ENCODE peak calls at places on chromosome 19, in nine cellular contexts. C is ELR; H is effector memory CD4-positive, alpha-beta T cell; E is right atrium auricular region; R is ELF-1; K is neuronal stem cell; F is T-cell; Q is GM23248; V is choroid plexus epithelial cell. G is an unnamed sample.

GRCh38 chr19:58356971-58357797 is 3.9 kb upstream of the A1BG start:
- DNase-seq in Q (peak), R (peak), V (peak), H (no peak), E (no peak), K (no peak), F (no peak), C (no peak), G (no peak)

GRCh38 chr19:3123088-3123721 is 12.6 kb upstream of the GNA15 start:
- DNase-seq in F (no peak), K (no peak), R (no peak), V (no peak), C (no peak), Q (no peak), E (no peak), H (no peak), G (no peak)

GRCh38 chr19:6070179-6071102 is 39.9 kb downstream of the RFX2 start:
- DNase-seq in V (no peak), F (no peak), R (no peak), E (peak), Q (no peak), C (no peak), K (no peak), H (no peak), G (no peak)

GRCh38 chr19:54724644-54725043 is 402 bp downstream of the KIR3DL3 start:
- DNase-seq in H (no peak), Q (no peak), E (no peak), F (no peak), R (no peak), V (no peak), C (no peak), K (no peak), G (no peak)

GRCh38 chr19:2607712-2608601 is 94.5 kb downstream of the GNG7 start:
- DNase-seq in Q (no peak), H (peak), R (no peak), F (peak), K (no peak), C (no peak), E (no peak), V (no peak), G (no peak)

GRCh38 chr19:4878491-4878968 is 11.1 kb upstream of the PLIN3 start:
- DNase-seq in C (no peak), Q (no peak), H (no peak), V (no peak), K (no peak), R (no peak), E (no peak), F (no peak), G (no peak)

GRCh38 chr19:52237197-52237596 is 32.2 kb upstream of the ZNF766 start:
- DNase-seq in F (no peak), E (no peak), H (no peak), K (no peak), C (no peak), R (no peak), V (peak), Q (no peak), G (no peak)

GRCh38 chr19:39768334-39768733 is 10.3 kb upstream of the LEUTX start:
- DNase-seq in V (no peak), F (no peak), C (no peak), Q (no peak), H (no peak), R (no peak), K (no peak), E (no peak), G (no peak)

GRCh38 chr19:47125669-47125938 is 5.0 kb upstream of the SAE1 start:
- DNase-seq in R (no peak), E (no peak), K (no peak), V (no peak), Q (no peak), C (no peak), F (no peak), H (no peak), G (no peak)

GRCh38 chr19:15287496-15287895 is 44.8 kb downstream of the BRD4 start:
- DNase-seq in C (no peak), H (no peak), F (no peak), R (no peak), K (no peak), Q (no peak), E (no peak), V (no peak), G (no peak)

GRCh38 chr19:31586282-31586681 is 237.0 kb upstream of the TSHZ3 start:
- DNase-seq in R (no peak), V (peak), E (no peak), F (no peak), Q (peak), H (no peak), K (no peak), C (peak), G (no peak)

GRCh38 chr19:2333027-2333806 is 4.7 kb downstream of the SPPL2B start:
- DNase-seq in C (no peak), F (no peak), E (no peak), K (no peak), Q (no peak), H (no peak), V (no peak), R (no peak), G (no peak)

GRCh38 chr19:40750035-40750284 is 317 bp downstream of the ACTMAP start:
- DNase-seq in V (no peak), K (no peak), H (no peak), E (no peak), R (no peak), F (no peak), C (no peak), Q (peak), G (no peak)

GRCh38 chr19:954272-954671 is 28.4 kb downstream of the ARID3A start:
- DNase-seq in K (no peak), V (no peak), E (no peak), Q (no peak), F (no peak), R (no peak), C (no peak), H (no peak), G (no peak)

GRCh38 chr19:48632692-48633147 is 4.5 kb downstream of the DBP start:
- DNase-seq in F (no peak), E (no peak), V (no peak), K (no peak), H (no peak), R (peak), C (peak), Q (peak), G (peak)

GRCh38 chr19:6479836-6480398 is 1.7 kb downstream of the DENND1C start:
- DNase-seq in K (no peak), H (no peak), C (no peak), R (no peak), V (no peak), Q (no peak), E (no peak), F (no peak), G (no peak)

GRCh38 chr19:1904385-1905070 is 671 bp upstream of the ADAT3 start:
- DNase-seq in R (peak), H (no peak), C (no peak), E (no peak), K (peak), Q (peak), V (peak), F (no peak), G (no peak)

GRCh38 chr19:55703790-55704215 is 28.8 kb downstream of the EPN1 start:
- DNase-seq in F (peak), K (no peak), V (peak), Q (peak), C (peak), H (peak), R (peak), E (no peak), G (no peak)

GRCh38 chr19:38021356-38021755 is 114.3 kb downstream of the SIPA1L3 start:
- DNase-seq in V (no peak), E (no peak), R (no peak), H (no peak), K (no peak), C (peak), Q (peak), F (no peak), G (peak)

GRCh38 chr19:54470991-54471782 is 1.9 kb downstream of the CDC42EP5 start:
- DNase-seq in R (peak), H (no peak), Q (peak), K (no peak), V (no peak), E (no peak), C (no peak), F (no peak), G (no peak)

GRCh38 chr19:39599116-39599515 is 3.2 kb upstream of the LGALS13 start:
- DNase-seq in H (no peak), F (no peak), C (peak), R (peak), K (peak), Q (peak), V (peak), E (no peak), G (no peak)

GRCh38 chr19:39858541-39858940 is 12.4 kb upstream of the FBL start:
- DNase-seq in Q (no peak), E (no peak), R (peak), H (no peak), K (no peak), V (no peak), C (peak), F (peak), G (peak)

GRCh38 chr19:29176981-29177754 is 35.8 kb downstream of the UQCRFS1 start:
- DNase-seq in K (no peak), Q (no peak), E (no peak), H (no peak), R (no peak), F (no peak), C (no peak), V (peak), G (no peak)

GRCh38 chr19:30870861-30871260 is 478.4 kb downstream of the TSHZ3 start:
- DNase-seq in K (no peak), H (no peak), C (peak), Q (peak), R (no peak), F (no peak), V (peak), E (no peak), G (no peak)

GRCh38 chr19:36973021-36973843 is 57.1 kb downstream of the ZNF568 start:
- DNase-seq in H (peak), C (peak), E (peak), Q (peak), V (peak), R (peak), K (peak), F (peak), G (peak)

G was measured in HT1080.